ENCODE peak calls at places on chromosomes 5 and 9, in nine cellular contexts. L is bronchial epithelial cell; B is GM20000; R is foreskin fibroblast; T is endothelial cell; I is GM12865; Z is GM13977; J is kidney; M is CD8-positive, alpha-beta T cell. U is an unnamed sample.

GRCh38 chr5:96641922-96642640 is 20.1 kb upstream of the CAST start:
- DNase-seq in L (no peak), B (no peak), R (no peak), T (no peak), I (no peak), Z (no peak), J (no peak), M (no peak), U (no peak)

GRCh38 chr5:155728857-155729683 is 597.9 kb upstream of the SGCD start:
- DNase-seq in L (no peak), B (no peak), R (peak; percentile 4), T (peak; percentile 19), I (no peak), Z (peak; percentile 28), J (peak; percentile 47), M (no peak), U (no peak)

GRCh38 chr5:61916621-61917620 is 389.1 kb upstream of the KIF2A start:
- DNase-seq in L (peak; percentile 100), B (no peak), R (peak; percentile 1), T (no peak), I (no peak), Z (no peak), J (no peak), M (no peak), U (peak; percentile 81)

GRCh38 chr5:110351451-110351850 is 375.0 kb downstream of the TMEM232 start:
- DNase-seq in L (no peak), B (no peak), R (no peak), T (no peak), I (no peak), Z (no peak), J (no peak), M (no peak), U (peak; percentile 15)

GRCh38 chr9:114016101-114016500 is 62.0 kb downstream of the AMBP start:
- DNase-seq in L (no peak), B (no peak), R (no peak), T (peak; percentile 1), I (no peak), Z (no peak), J (peak; percentile 30), M (no peak), U (no peak)

GRCh38 chr5:68802430-68802829 is 291.4 kb upstream of the SLC30A5 start:
- DNase-seq in L (no peak), B (no peak), R (no peak), T (no peak), I (no peak), Z (no peak), J (no peak), M (no peak), U (no peak)

GRCh38 chr9:121478816-121479676 is 20.6 kb downstream of the GGTA1 start:
- DNase-seq in L (no peak), B (no peak), R (no peak), T (no peak), I (no peak), Z (no peak), J (no peak), M (no peak), U (no peak)

GRCh38 chr5:139395844-139396640 is 1.1 kb upstream of the PROB1 start:
- DNase-seq in L (no peak), B (peak; percentile 30), R (peak; percentile 72), T (no peak), I (peak; percentile 76), Z (no peak), J (no peak), M (no peak), U (peak; percentile 43)

GRCh38 chr5:37900692-37901091 is 60.9 kb upstream of the GDNF start:
- DNase-seq in L (peak; percentile 31), B (no peak), R (peak; percentile 81), T (no peak), I (no peak), Z (no peak), J (peak; percentile 89), M (no peak), U (peak; percentile 56)

GRCh38 chr9:107866912-107867311 is 377.3 kb upstream of the KLF4 start:
- DNase-seq in L (peak; percentile 3), B (no peak), R (peak; percentile 67), T (no peak), I (no peak), Z (no peak), J (no peak), M (no peak), U (peak; percentile 26)

GRCh38 chr9:81613002-81613750 is 76.2 kb downstream of the TLE1 start:
- DNase-seq in L (no peak), B (no peak), R (peak; percentile 92), T (no peak), I (no peak), Z (no peak), J (peak; percentile 89), M (no peak), U (no peak)

GRCh38 chr9:70480405-70480980 is 66.0 kb upstream of the KLF9 start:
- DNase-seq in L (peak; percentile 54), B (no peak), R (peak; percentile 94), T (no peak), I (no peak), Z (no peak), J (peak; percentile 95), M (no peak), U (peak; percentile 60)

GRCh38 chr5:109329296-109330252 is 80.2 kb downstream of the PJA2 start:
- DNase-seq in L (peak; percentile 44), B (no peak), R (peak; percentile 84), T (no peak), I (no peak), Z (no peak), J (no peak), M (no peak), U (peak; percentile 56)

GRCh38 chr9:70258692-70259511 is at the start of gene SMC5:
- DNase-seq in L (peak; percentile 87), B (peak; percentile 92), R (peak; percentile 98), T (peak; percentile 92), I (peak; percentile 96), Z (peak; percentile 94), J (peak; percentile 97), M (peak; percentile 87), U (peak; percentile 90)

GRCh38 chr9:126097679-126098078 is 228.9 kb upstream of the MVB12B start:
- DNase-seq in L (no peak), B (no peak), R (no peak), T (no peak), I (no peak), Z (no peak), J (no peak), M (no peak), U (no peak)

GRCh38 chr9:16425572-16425971 is 444.9 kb downstream of the BNC2 start:
- DNase-seq in L (peak; percentile 66), B (no peak), R (peak; percentile 68), T (no peak), I (no peak), Z (no peak), J (no peak), M (no peak), U (peak; percentile 44)

DNA sequence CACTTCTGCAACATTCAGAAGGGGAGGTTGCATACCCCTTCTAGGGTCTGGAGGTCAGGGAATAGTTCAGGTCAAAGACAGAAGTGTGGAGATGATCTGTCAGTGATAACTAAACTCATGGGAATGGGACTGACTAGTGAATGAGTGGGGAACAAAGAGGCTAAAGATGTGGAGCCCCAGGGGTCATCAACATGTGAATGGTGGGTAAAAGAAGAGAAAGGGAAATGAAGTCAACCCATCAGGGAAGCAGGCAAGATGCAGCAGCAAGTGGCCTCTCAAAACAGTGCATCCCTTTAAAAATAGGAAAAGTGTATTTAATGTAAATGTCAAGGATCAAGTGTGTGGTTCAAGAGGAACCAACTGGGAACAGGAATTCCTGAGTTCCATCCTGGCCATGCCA is 69.9 kb downstream of the PLPPR1 start:
- DNase-seq in L (no peak), B (no peak), R (no peak), T (no peak), I (no peak), Z (no peak), J (no peak), M (no peak), U (no peak)
- TF ChIP-seq CTCF in L (no peak), B (no peak), R (no peak), T (no peak), I (no peak), Z (no peak), J (no peak), M (no peak), U (no peak)

DNA sequence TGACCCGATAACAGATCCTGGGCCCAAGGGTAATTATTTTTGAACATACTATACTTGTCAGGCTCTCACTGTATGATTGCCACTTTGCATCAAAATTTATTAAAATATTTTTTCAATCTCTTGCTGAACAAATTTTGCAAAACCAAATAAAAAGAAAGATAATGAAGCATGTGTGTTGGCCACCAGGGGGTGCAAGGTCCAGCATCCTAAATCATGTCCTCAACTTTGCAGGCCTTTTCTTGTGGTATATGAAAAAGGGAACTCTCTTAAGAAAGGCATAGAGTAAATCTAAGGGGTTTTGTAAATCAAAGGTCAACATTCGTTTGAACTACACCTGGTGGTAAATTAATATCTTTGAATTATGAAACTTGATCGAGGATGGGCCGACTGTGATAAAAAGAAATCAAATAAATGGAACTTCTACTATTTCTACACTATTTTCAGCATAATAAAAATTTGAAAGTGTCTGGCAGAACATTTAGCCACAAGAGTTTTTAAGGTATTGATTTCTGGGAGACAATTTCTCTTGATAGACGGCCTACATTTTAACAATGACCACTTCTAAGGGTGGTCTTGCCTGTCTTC is 676.5 kb downstream of the DMRTA1 start:
- DNase-seq in L (peak; percentile 49), B (no peak), R (no peak), T (peak; percentile 53), I (peak; percentile 29), Z (no peak), J (no peak), M (no peak), U (peak; percentile 27)
- TF ChIP-seq CTCF in L (peak; percentile 59), B (peak; percentile 3), R (peak; percentile 27), T (peak; percentile 97), I (peak; percentile 45), Z (peak; percentile 61), J (peak; percentile 63), M (no peak), U (peak; percentile 37)

DNA sequence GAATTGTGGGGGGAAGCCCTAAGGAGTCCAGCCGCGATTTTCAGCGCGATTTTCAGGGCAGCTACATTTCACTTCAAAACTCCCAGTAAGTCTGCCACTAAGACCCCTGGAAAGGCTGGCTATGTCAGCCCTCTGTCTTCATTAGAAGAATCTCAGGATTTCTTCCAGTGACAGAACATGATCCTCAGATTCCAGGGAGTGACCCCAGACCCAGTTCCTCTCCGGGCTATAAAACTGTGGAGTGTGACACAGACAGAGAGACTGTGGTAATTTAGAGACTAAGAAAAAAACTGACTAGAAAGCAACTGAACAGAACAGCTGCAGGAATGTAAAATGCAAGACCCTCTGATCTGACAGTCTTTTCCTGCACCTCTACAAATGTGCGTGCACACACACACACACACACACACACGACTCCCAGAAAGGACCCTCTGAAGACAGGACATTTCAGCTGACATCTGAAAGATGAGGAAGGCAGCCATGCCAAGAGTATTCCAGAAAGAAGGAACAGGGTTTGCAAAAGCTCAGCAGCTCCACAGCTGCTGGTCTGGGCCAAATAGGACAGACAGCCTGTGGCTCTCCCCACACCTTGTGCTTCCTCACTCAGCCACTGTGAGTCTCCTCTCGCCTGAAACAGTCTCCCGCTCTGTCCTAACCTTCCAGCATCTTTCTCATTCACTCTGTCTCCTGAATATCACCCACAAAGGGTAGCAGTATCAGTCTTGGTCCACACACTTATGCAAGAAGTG is 188.9 kb downstream of the PALM2AKAP2 start:
- DNase-seq in L (no peak), B (no peak), R (peak; percentile 63), T (peak; percentile 18), I (peak; percentile 58), Z (no peak), J (no peak), M (no peak), U (peak; percentile 26)
- TF ChIP-seq CTCF in L (no peak), B (peak; percentile 6), R (peak; percentile 14), T (no peak), I (peak; percentile 15), Z (peak; percentile 44), J (peak; percentile 23), M (no peak), U (peak; percentile 14)

GRCh38 chr9:128825923-128826702 is 3.5 kb downstream of the SPOUT1 start:
- DNase-seq in L (no peak), B (no peak), R (no peak), T (no peak), I (no peak), Z (no peak), J (no peak), M (no peak), U (no peak)
- TF ChIP-seq CTCF in L (peak; percentile 10), B (no peak), R (no peak), T (no peak), I (no peak), Z (no peak), J (no peak), M (no peak), U (no peak)

U was measured in MCF 10A.